ENCODE peak calls at places on chromosome 10, in seven cellular contexts. O, K, B, T, G, I and P are unnamed samples.

GRCh38 chr10:120962386-120963052 is 111.4 kb downstream of the WDR11 start:
- DNase-seq in O (no peak), K (no peak), B (no peak), T (no peak), G (no peak), I (no peak), P (no peak)

GRCh38 chr10:99815611-99816010 is 33.2 kb downstream of the ABCC2 start:
- DNase-seq in O (no peak), K (no peak), B (no peak), T (no peak), G (no peak), I (no peak), P (no peak)

GRCh38 chr10:109880886-109881467 is 42.3 kb downstream of the XPNPEP1 start:
- DNase-seq in O (no peak), K (no peak), B (no peak), T (no peak), G (no peak), I (no peak), P (no peak)

GRCh38 chr10:131210181-131210580 is 101.3 kb downstream of the TCERG1L start:
- DNase-seq in O (peak), K (no peak), B (no peak), T (no peak), G (no peak), I (no peak), P (no peak)

GRCh38 chr10:48464121-48464870 is 140.6 kb downstream of the ARHGAP22 start:
- DNase-seq in O (peak), K (no peak), B (no peak), T (no peak), G (no peak), I (no peak), P (no peak)

GRCh38 chr10:125448596-125448995 is 234.4 kb downstream of the TEX36 start:
- DNase-seq in O (no peak), K (no peak), B (no peak), T (peak), G (no peak), I (no peak), P (peak)

GRCh38 chr10:73774637-73775036 is 7.2 kb upstream of the CHCHD1 start:
- DNase-seq in O (no peak), K (no peak), B (no peak), T (peak), G (peak), I (no peak), P (peak)

GRCh38 chr10:131979821-131980270 is 1.9 kb downstream of the BNIP3 start:
- DNase-seq in O (no peak), K (no peak), B (no peak), T (peak), G (no peak), I (no peak), P (peak)